ENCODE peak calls at places on chromosome 12, in four cellular contexts. T is uterus, M is ascending aorta, D is fibroblast of pulmonary artery. G is an unnamed sample.

GRCh38 chr12:39372929-39373328 is 70.0 kb downstream of the KIF21A start:
- DNase-seq in T (no peak), M (no peak), D (peak; percentile 16), G (no peak)

GRCh38 chr12:76952995-76953394 is 74.2 kb upstream of the CSRP2 start:
- DNase-seq in T (no peak), M (no peak), D (no peak), G (no peak)

GRCh38 chr12:94730846-94731245 is 80.5 kb upstream of the TMCC3 start:
- DNase-seq in T (no peak), M (no peak), D (no peak), G (no peak)

GRCh38 chr12:124311292-124312109 is 16.6 kb downstream of the RFLNA start:
- DNase-seq in T (no peak), M (no peak), D (no peak), G (no peak)

GRCh38 chr12:18281941-18282340 is 20.6 kb downstream of the PIK3C2G start:
- DNase-seq in T (no peak), M (no peak), D (no peak), G (no peak)

GRCh38 chr12:117367006-117367638 is 5.7 kb upstream of the NOS1 start:
- DNase-seq in T (peak; percentile 22), M (no peak), D (peak; percentile 76), G (peak; percentile 86)

GRCh38 chr12:47714823-47715386 is 9.1 kb upstream of the RPAP3 start:
- DNase-seq in T (no peak), M (no peak), D (no peak), G (no peak)

GRCh38 chr12:12902036-12902435 is 10.7 kb downstream of the GPRC5A start:
- DNase-seq in T (peak; percentile 41), M (no peak), D (peak; percentile 83), G (no peak)

GRCh38 chr12:132601171-132601883 is 9.1 kb downstream of the LRCOL1 start:
- DNase-seq in T (no peak), M (no peak), D (no peak), G (no peak)

GRCh38 chr12:42421844-42422779 is 96.1 kb downstream of the PPHLN1 start:
- DNase-seq in T (no peak), M (no peak), D (peak; percentile 85), G (no peak)

GRCh38 chr12:72673853-72674252 is 401.7 kb downstream of the TRHDE start:
- DNase-seq in T (no peak), M (no peak), D (no peak), G (no peak)

GRCh38 chr12:3195859-3196483 is 118.8 kb downstream of the TSPAN9 start:
- DNase-seq in T (no peak), M (no peak), D (no peak), G (no peak)

GRCh38 chr12:104852102-104852501 is 106.0 kb downstream of the SLC41A2 start:
- DNase-seq in T (no peak), M (no peak), D (no peak), G (no peak)

GRCh38 chr12:104467346-104467837 is 10.6 kb downstream of the CHST11 start:
- DNase-seq in T (no peak), M (no peak), D (no peak), G (no peak)

GRCh38 chr12:108634225-108634795 is 616 bp upstream of the SELPLG start:
- DNase-seq in T (no peak), M (no peak), D (no peak), G (peak; percentile 62)
- H3K4me3 ChIP-seq in T (no peak overlapping the region), M (no peak overlapping the region), D (no peak overlapping the region), G (no peak overlapping the region)

DNA sequence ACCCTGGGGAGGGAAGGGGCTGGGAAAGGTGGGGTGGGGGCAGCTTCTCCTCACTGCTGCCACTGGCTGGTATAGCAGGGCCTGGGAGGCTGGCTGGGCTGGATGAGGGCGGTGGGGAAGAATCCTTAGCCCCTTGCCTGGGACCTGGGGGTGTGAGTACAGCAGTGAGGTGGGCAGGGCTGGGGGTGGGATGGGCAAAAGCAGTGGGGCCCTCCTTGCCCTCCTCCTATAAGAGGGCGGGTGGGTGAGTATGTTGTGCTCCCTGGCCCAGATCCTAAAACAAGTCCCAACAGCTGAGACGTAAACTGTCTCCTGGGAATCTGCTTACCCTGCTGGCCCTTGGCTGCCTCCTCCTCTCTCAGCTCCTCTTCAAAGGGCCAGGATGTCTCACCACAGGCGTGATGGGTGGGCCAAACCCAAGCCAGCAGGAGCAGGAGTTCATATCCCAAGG is 2.2 kb downstream of the NCKAP5L start:
- DNase-seq in T (no peak), M (no peak), D (no peak), G (no peak)
- H3K4me3 ChIP-seq in T (no peak overlapping the region), M (no peak overlapping the region), D (peak overlapping the region; percentile 80), G (peak overlapping the region; percentile 6)

GRCh38 chr12:1695836-1696670 is 5.2 kb downstream of the ADIPOR2 start:
- DNase-seq in T (no peak), M (no peak), D (no peak), G (no peak)

GRCh38 chr12:1691123-1692007 is 495 bp downstream of the ADIPOR2 start:
- DNase-seq in T (no peak), M (no peak), D (no peak), G (peak; percentile 73)

GRCh38 chr12:1692895-1693294 is 2.0 kb downstream of the ADIPOR2 start:
- DNase-seq in T (no peak), M (no peak), D (no peak), G (no peak)

GRCh38 chr12:1690578-1691122 is at the start of gene ADIPOR2:
- DNase-seq in T (peak; percentile 94), M (peak; percentile 79), D (peak; percentile 98), G (peak; percentile 95)

DNA sequence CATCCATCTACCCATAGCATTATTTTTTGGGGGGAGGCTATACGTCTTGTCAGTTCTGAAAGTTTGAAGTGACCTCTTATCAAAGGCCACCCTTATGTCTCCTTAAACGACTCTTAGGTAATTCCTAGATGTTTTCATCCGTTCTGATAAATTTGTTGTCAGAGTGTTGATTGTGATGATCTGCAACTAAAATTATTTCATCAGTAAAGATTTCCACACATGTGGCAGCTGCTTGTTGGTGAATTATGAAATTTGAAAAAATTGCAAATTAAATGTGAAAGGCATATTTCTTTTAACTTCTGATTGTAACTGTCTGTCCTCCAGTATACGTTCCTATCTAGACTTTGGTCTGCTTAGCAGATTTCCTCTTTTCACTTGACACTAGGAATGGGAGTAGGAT is 1.4 kb downstream of the ADIPOR2 start:
- DNase-seq in T (no peak), M (no peak), D (no peak), G (no peak)
- H3K4me3 ChIP-seq in T (no peak overlapping the region), M (peak overlapping the region; percentile 95), D (peak overlapping the region; percentile 90), G (peak overlapping the region; percentile 98)

GRCh38 chr12:51917746-51918453 is 10.6 kb downstream of the ACVRL1 start:
- DNase-seq in T (no peak), M (no peak), D (no peak), G (peak; percentile 44)
- H3K4me3 ChIP-seq in T (no peak overlapping the region), M (no peak overlapping the region), D (no peak overlapping the region), G (no peak overlapping the region)

DNA sequence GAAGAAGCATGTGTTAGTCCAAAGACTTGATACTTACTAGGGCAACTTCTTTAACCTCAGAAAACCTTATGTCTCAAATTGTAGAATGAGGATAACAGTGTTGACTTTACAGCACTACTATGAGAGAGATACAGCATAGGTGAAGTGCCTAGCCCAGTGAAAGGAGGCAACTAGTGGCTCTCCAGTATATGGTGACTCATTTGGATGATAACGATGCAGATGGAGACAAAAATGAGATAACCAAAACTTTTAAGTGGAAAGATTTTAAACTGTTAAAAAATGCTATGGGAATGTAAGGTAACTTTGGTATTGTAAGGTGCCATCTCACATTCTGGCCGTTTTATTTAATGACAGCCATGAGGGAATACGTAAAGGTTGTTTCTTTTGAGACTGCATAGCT is 2.7 kb downstream of the PHC1 start:
- DNase-seq in T (no peak), M (no peak), D (no peak), G (no peak)
- H3K4me3 ChIP-seq in T (no peak overlapping the region), M (no peak overlapping the region), D (no peak overlapping the region), G (no peak overlapping the region)

GRCh38 chr12:96500686-96501085 is 11.3 kb downstream of the CFAP54 start:
- DNase-seq in T (no peak), M (no peak), D (peak; percentile 61), G (no peak)

GRCh38 chr12:96501139-96501741 is 11.9 kb downstream of the CFAP54 start:
- DNase-seq in T (no peak), M (no peak), D (peak; percentile 95), G (no peak)

GRCh38 chr12:96502477-96502876 is 13.1 kb downstream of the CFAP54 start:
- DNase-seq in T (no peak), M (no peak), D (peak; percentile 38), G (no peak)

GRCh38 chr12:96502949-96503532 is 13.7 kb downstream of the CFAP54 start:
- DNase-seq in T (no peak), M (no peak), D (no peak), G (no peak)

GRCh38 chr12:96501908-96502307 is 12.5 kb downstream of the CFAP54 start:
- DNase-seq in T (no peak), M (no peak), D (no peak), G (no peak)
- H3K4me3 ChIP-seq in T (no peak overlapping the region), M (no peak overlapping the region), D (no peak overlapping the region), G (no peak overlapping the region)

GRCh38 chr12:44573723-44574122 is 302.4 kb downstream of the NELL2 start:
- DNase-seq in T (no peak), M (no peak), D (no peak), G (no peak)

GRCh38 chr12:44574586-44574985 is 301.5 kb downstream of the NELL2 start:
- DNase-seq in T (no peak), M (no peak), D (no peak), G (no peak)

GRCh38 chr12:44565163-44565562 is 311.0 kb downstream of the NELL2 start:
- DNase-seq in T (no peak), M (no peak), D (no peak), G (no peak)

GRCh38 chr12:44571031-44571550 is 305.0 kb downstream of the NELL2 start:
- DNase-seq in T (no peak), M (no peak), D (no peak), G (no peak)
- H3K4me3 ChIP-seq in T (no peak overlapping the region), M (no peak overlapping the region), D (no peak overlapping the region), G (no peak overlapping the region)

GRCh38 chr12:14957769-14958168 is 3.6 kb downstream of the ARHGDIB start:
- DNase-seq in T (no peak), M (no peak), D (no peak), G (no peak)
- H3K4me3 ChIP-seq in T (no peak overlapping the region), M (peak overlapping the region; percentile 8), D (no peak overlapping the region), G (peak overlapping the region; percentile 53)

GRCh38 chr12:120631097-120631496 is 9.3 kb upstream of the CABP1 start:
- DNase-seq in T (no peak), M (no peak), D (no peak), G (no peak)

GRCh38 chr12:120628919-120629318 is 11.5 kb upstream of the CABP1 start:
- DNase-seq in T (no peak), M (no peak), D (no peak), G (no peak)

GRCh38 chr12:120625557-120626419 is 14.6 kb upstream of the CABP1 start:
- DNase-seq in T (no peak), M (no peak), D (no peak), G (no peak)

GRCh38 chr12:120630139-120630895 is 10.1 kb upstream of the CABP1 start:
- DNase-seq in T (no peak), M (no peak), D (no peak), G (no peak)
- H3K4me3 ChIP-seq in T (no peak overlapping the region), M (no peak overlapping the region), D (no peak overlapping the region), G (no peak overlapping the region)

DNA sequence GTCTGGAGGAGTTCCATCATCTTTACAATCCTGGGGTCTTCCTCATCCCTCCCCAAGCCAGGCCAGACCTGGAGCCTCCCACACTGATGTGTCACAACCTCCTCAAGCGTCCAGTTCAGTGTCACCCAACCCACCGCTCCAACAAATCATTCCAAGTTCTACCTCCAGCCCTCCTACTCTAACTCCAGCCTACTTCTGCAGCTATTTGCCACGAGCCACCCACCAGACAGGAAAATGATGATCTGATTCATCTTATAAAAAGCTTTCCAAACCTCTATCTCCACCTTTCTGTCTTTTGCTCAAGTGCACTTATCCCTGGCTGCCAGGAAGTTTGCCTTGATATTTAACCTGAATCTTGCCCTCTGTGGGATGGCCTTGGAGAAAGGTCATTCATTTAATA is 30.2 kb downstream of the SMUG1 start:
- DNase-seq in T (no peak), M (no peak), D (no peak), G (no peak)
- H3K4me3 ChIP-seq in T (no peak overlapping the region), M (no peak overlapping the region), D (no peak overlapping the region), G (no peak overlapping the region)

G was measured in suprapubic skin.